ENCODE peak calls at places on chromosome 14, in ten cellular contexts. One of them, this sample, is unnamed.

GRCh38 chr14:21063479-21063878 is 5.9 kb downstream of the RNASE8 start:
- DNase-seq in cardiac muscle cell: peak; percentile 93
- DNase-seq in psoas muscle: peak; percentile 47
- DNase-seq in heart left ventricle: no peak
- DNase-seq in gastrocnemius medialis: no peak
- DNase-seq in right atrium auricular region: no peak
- DNase-seq in DND-41: no peak
- DNase-seq in A549: no peak
- DNase-seq in lung: no peak
- DNase-seq in Peyer's patch: no peak
- DNase-seq in this sample: no peak

GRCh38 chr14:68978550-68978911 is 571 bp downstream of the ACTN1 start:
- DNase-seq in cardiac muscle cell: peak; percentile 67
- DNase-seq in heart left ventricle: peak; percentile 75
- DNase-seq in gastrocnemius medialis: peak; percentile 42
- DNase-seq in lung: peak; percentile 67
- DNase-seq in Peyer's patch: peak; percentile 69
- DNase-seq in DND-41: peak; percentile 70
- DNase-seq in A549: peak; percentile 44
- DNase-seq in right atrium auricular region: no peak
- DNase-seq in psoas muscle: peak; percentile 69
- DNase-seq in this sample: no peak

GRCh38 chr14:92552066-92552465 is 38.5 kb downstream of the RIN3 start:
- DNase-seq in A549: no peak
- DNase-seq in heart left ventricle: no peak
- DNase-seq in DND-41: no peak
- DNase-seq in lung: no peak
- DNase-seq in psoas muscle: no peak
- DNase-seq in gastrocnemius medialis: no peak
- DNase-seq in right atrium auricular region: no peak
- DNase-seq in Peyer's patch: no peak
- DNase-seq in cardiac muscle cell: no peak
- DNase-seq in this sample: no peak

GRCh38 chr14:46250113-46250703 is 401.4 kb downstream of the RPL10L start:
- DNase-seq in right atrium auricular region: no peak
- DNase-seq in cardiac muscle cell: peak; percentile 24
- DNase-seq in heart left ventricle: no peak
- DNase-seq in A549: peak; percentile 0
- DNase-seq in psoas muscle: no peak
- DNase-seq in gastrocnemius medialis: no peak
- DNase-seq in lung: no peak
- DNase-seq in Peyer's patch: no peak
- DNase-seq in DND-41: no peak
- DNase-seq in this sample: no peak

GRCh38 chr14:24436355-24437019 is 6.1 kb downstream of the SDR39U1 start:
- DNase-seq in right atrium auricular region: no peak
- DNase-seq in DND-41: peak; percentile 53
- DNase-seq in psoas muscle: no peak
- DNase-seq in heart left ventricle: no peak
- DNase-seq in lung: no peak
- DNase-seq in cardiac muscle cell: peak; percentile 84
- DNase-seq in A549: peak; percentile 85
- DNase-seq in gastrocnemius medialis: no peak
- DNase-seq in Peyer's patch: no peak
- DNase-seq in this sample: no peak

GRCh38 chr14:63276016-63276415 is 42.7 kb downstream of the GPHB5 start:
- DNase-seq in heart left ventricle: no peak
- DNase-seq in Peyer's patch: no peak
- DNase-seq in DND-41: no peak
- DNase-seq in psoas muscle: no peak
- DNase-seq in A549: no peak
- DNase-seq in cardiac muscle cell: no peak
- DNase-seq in lung: no peak
- DNase-seq in gastrocnemius medialis: no peak
- DNase-seq in right atrium auricular region: no peak
- DNase-seq in this sample: no peak

GRCh38 chr14:91186515-91187066 is 57.9 kb downstream of the GPR68 start:
- DNase-seq in lung: no peak
- DNase-seq in psoas muscle: no peak
- DNase-seq in heart left ventricle: no peak
- DNase-seq in Peyer's patch: no peak
- DNase-seq in DND-41: no peak
- DNase-seq in gastrocnemius medialis: no peak
- DNase-seq in cardiac muscle cell: no peak
- DNase-seq in A549: no peak
- DNase-seq in right atrium auricular region: no peak
- DNase-seq in this sample: no peak

GRCh38 chr14:31934767-31935266 is 142.3 kb upstream of the ARHGAP5 start:
- DNase-seq in cardiac muscle cell: peak; percentile 81
- DNase-seq in Peyer's patch: peak; percentile 70
- DNase-seq in DND-41: no peak
- DNase-seq in heart left ventricle: peak; percentile 47
- DNase-seq in right atrium auricular region: no peak
- DNase-seq in psoas muscle: no peak
- DNase-seq in lung: no peak
- DNase-seq in A549: peak; percentile 45
- DNase-seq in gastrocnemius medialis: no peak
- DNase-seq in this sample: no peak

GRCh38 chr14:100296106-100296651 is 10.1 kb downstream of the SLC25A29 start:
- DNase-seq in right atrium auricular region: no peak
- DNase-seq in lung: no peak
- DNase-seq in psoas muscle: no peak
- DNase-seq in cardiac muscle cell: no peak
- DNase-seq in Peyer's patch: no peak
- DNase-seq in gastrocnemius medialis: no peak
- DNase-seq in DND-41: no peak
- DNase-seq in heart left ventricle: peak; percentile 25
- DNase-seq in A549: no peak
- DNase-seq in this sample: peak; percentile 52

DNA sequence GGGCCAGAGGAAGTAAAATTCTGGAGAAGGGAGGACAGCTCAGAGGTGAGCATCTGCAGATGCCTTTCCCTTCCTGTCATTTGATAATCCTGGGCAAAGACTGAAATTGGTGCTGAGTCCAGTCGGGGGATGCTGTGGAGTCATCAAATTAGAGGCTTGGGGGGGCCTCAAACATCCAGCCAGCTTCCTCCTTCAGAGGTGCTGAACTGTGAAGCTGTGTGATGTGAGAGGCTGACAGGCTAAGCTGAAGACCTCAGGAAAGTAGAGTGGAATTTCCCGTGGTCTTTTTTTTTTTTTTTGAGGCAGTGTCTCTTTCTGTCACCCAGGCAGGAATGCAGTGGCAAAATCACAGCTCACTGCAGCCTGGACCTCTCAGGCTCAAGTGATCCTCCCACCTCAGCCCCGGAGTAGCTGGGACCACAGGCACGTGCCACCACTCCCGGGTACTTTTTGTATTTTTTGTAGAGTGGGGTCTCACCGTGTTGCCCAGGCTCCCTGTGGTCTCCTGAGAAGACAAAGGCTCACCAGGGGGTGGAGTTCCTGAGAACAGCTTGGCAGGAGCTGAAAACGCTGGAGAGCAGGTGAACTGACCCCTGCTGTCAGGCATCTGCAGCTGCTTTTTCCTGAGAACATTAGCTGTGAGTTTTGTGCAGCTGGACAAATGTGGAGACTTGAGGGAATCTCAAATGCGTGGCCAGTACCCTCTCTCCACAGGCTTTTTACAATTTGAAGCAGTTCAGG is 6.1 kb upstream of the TCL1B start:
- DNase-seq in cardiac muscle cell: no peak
- DNase-seq in heart left ventricle: no peak
- DNase-seq in psoas muscle: no peak
- DNase-seq in DND-41: no peak
- DNase-seq in right atrium auricular region: no peak
- DNase-seq in A549: no peak
- DNase-seq in gastrocnemius medialis: no peak
- DNase-seq in Peyer's patch: no peak
- DNase-seq in lung: no peak
- DNase-seq in this sample: no peak
- TF ChIP-seq CTCF in cardiac muscle cell: no peak
- TF ChIP-seq CTCF in heart left ventricle: no peak
- TF ChIP-seq CTCF in psoas muscle: no peak
- TF ChIP-seq CTCF in DND-41: no peak
- TF ChIP-seq CTCF in right atrium auricular region: no peak
- TF ChIP-seq CTCF in A549: no peak
- TF ChIP-seq CTCF in gastrocnemius medialis: no peak
- TF ChIP-seq CTCF in Peyer's patch: no peak
- TF ChIP-seq CTCF in lung: no peak
- TF ChIP-seq CTCF in this sample: no peak

GRCh38 chr14:81062816-81063215 is 107.4 kb downstream of the TSHR start:
- DNase-seq in cardiac muscle cell: no peak
- DNase-seq in psoas muscle: no peak
- DNase-seq in heart left ventricle: no peak
- DNase-seq in right atrium auricular region: no peak
- DNase-seq in gastrocnemius medialis: no peak
- DNase-seq in A549: no peak
- DNase-seq in lung: no peak
- DNase-seq in DND-41: peak; percentile 35
- DNase-seq in Peyer's patch: no peak
- DNase-seq in this sample: no peak
- H3K4me3 ChIP-seq in cardiac muscle cell: no peak overlapping the region
- H3K4me3 ChIP-seq in psoas muscle: no peak overlapping the region
- H3K4me3 ChIP-seq in heart left ventricle: no peak overlapping the region
- H3K4me3 ChIP-seq in right atrium auricular region: no peak overlapping the region
- H3K4me3 ChIP-seq in gastrocnemius medialis: no peak overlapping the region
- H3K4me3 ChIP-seq in A549: no peak overlapping the region
- H3K4me3 ChIP-seq in lung: no peak overlapping the region
- H3K4me3 ChIP-seq in DND-41: no peak overlapping the region
- H3K4me3 ChIP-seq in Peyer's patch: no peak overlapping the region
- H3K4me3 ChIP-seq in this sample: no peak overlapping the region

GRCh38 chr14:80638620-80639215 is 302.8 kb downstream of the CEP128 start:
- DNase-seq in gastrocnemius medialis: no peak
- DNase-seq in cardiac muscle cell: peak; percentile 73
- DNase-seq in right atrium auricular region: no peak
- DNase-seq in A549: peak; percentile 27
- DNase-seq in DND-41: no peak
- DNase-seq in Peyer's patch: no peak
- DNase-seq in psoas muscle: no peak
- DNase-seq in heart left ventricle: no peak
- DNase-seq in lung: no peak
- DNase-seq in this sample: no peak

GRCh38 chr14:80634106-80634758 is 307.3 kb downstream of the CEP128 start:
- DNase-seq in A549: no peak
- DNase-seq in heart left ventricle: no peak
- DNase-seq in DND-41: no peak
- DNase-seq in Peyer's patch: no peak
- DNase-seq in cardiac muscle cell: peak; percentile 19
- DNase-seq in psoas muscle: no peak
- DNase-seq in lung: no peak
- DNase-seq in right atrium auricular region: no peak
- DNase-seq in gastrocnemius medialis: no peak
- DNase-seq in this sample: no peak

GRCh38 chr14:80636071-80636470 is 305.5 kb downstream of the CEP128 start:
- DNase-seq in heart left ventricle: no peak
- DNase-seq in DND-41: no peak
- DNase-seq in right atrium auricular region: no peak
- DNase-seq in psoas muscle: no peak
- DNase-seq in A549: no peak
- DNase-seq in gastrocnemius medialis: no peak
- DNase-seq in lung: no peak
- DNase-seq in Peyer's patch: no peak
- DNase-seq in cardiac muscle cell: peak; percentile 17
- DNase-seq in this sample: no peak

DNA sequence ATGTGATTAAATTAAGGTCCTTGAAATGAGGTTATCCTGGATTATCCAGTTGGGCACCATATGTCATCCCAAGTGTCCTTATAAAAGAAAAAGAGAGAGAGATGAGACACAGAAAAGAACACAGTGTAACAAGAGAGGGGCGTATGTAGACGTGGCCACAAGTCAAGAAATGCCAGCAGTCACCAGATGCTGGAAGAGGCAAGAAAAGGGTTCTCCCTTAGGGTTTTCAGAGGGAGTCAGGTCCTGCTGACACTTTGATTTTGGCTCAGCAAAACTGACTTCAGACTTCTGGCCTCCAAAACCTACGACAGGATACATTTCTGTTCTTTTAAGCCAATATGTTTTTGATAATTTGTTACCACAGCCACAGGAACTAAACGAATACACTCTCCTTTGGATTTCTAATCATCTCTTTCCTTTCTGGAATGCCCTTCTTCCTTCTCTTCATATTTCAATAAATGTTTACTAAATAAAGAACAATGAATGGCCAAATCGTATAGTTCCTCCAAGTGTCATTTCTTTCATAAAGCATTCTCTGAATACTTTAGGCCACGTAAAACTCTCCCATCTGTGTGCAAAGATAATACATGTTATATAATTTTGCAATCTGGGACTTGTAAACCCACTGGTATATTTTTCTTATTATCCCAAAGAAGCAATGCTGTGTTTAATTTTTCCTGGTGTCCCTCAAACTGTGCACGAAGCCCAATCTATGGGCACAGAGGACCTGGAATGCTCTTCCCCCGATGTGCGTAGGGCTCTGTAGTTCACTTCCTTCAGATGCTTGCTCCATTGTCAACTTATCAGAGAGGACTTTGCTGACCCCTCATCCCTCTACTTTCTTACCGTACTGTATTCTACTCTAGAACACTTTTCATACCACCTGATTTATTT is 303.6 kb downstream of the CEP128 start:
- DNase-seq in Peyer's patch: no peak
- DNase-seq in psoas muscle: no peak
- DNase-seq in lung: no peak
- DNase-seq in heart left ventricle: no peak
- DNase-seq in DND-41: no peak
- DNase-seq in gastrocnemius medialis: no peak
- DNase-seq in right atrium auricular region: no peak
- DNase-seq in A549: no peak
- DNase-seq in cardiac muscle cell: no peak
- DNase-seq in this sample: no peak
- H3K27ac ChIP-seq in Peyer's patch: no peak overlapping the region
- H3K27ac ChIP-seq in psoas muscle: no peak overlapping the region
- H3K27ac ChIP-seq in lung: no peak overlapping the region
- H3K27ac ChIP-seq in heart left ventricle: no peak overlapping the region
- H3K27ac ChIP-seq in DND-41: no peak overlapping the region
- H3K27ac ChIP-seq in gastrocnemius medialis: no peak overlapping the region
- H3K27ac ChIP-seq in right atrium auricular region: no peak overlapping the region
- H3K27ac ChIP-seq in A549: peak overlapping the region; percentile 89
- H3K27ac ChIP-seq in cardiac muscle cell: no peak overlapping the region
- H3K27ac ChIP-seq in this sample: no peak overlapping the region

DNA sequence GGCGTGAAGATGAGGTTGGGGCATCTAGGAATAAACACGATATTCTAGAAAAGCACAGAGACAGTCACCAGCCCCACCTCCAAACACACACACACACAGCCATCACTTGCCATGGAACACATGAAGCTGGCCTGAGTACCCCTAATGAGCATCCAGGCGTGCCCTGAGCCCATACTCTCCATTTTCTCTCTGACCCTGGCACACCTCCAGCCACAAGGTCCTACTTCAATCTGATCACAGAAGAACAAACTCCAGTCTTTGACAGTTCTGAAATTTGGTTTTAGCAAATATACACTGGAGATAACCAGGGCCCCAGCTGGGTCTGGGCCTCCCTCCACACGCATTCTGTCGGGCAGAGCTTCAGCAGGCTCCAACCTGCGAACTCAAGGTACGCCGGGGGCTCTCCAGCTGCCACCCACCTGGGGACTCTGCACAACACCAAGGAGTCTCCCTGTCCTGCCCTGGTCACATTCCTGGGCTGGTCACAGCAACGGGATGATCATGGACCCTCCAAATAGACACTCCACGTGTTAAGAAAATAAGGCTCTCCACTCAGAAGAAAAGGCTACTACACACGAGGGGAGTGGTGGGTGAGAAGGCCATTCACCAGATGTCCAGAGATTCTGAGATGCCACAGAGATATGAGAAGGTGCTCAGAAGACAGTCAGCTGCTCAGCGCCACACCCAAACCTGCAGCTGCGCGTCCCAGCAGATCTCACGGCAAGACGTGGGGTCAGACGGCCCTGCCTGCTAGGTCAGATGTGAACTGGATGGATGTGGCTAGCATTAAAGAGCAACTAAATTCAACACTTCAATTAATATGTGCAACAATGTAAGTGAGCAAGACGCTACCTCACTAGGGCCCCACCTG is 57.0 kb upstream of the PNMA1 start:
- DNase-seq in gastrocnemius medialis: no peak
- DNase-seq in heart left ventricle: peak; percentile 24
- DNase-seq in A549: no peak
- DNase-seq in cardiac muscle cell: no peak
- DNase-seq in lung: no peak
- DNase-seq in psoas muscle: no peak
- DNase-seq in DND-41: no peak
- DNase-seq in Peyer's patch: no peak
- DNase-seq in right atrium auricular region: no peak
- DNase-seq in this sample: no peak
- TF ChIP-seq CTCF in gastrocnemius medialis: no peak
- TF ChIP-seq CTCF in heart left ventricle: no peak
- TF ChIP-seq CTCF in A549: no peak
- TF ChIP-seq CTCF in cardiac muscle cell: no peak
- TF ChIP-seq CTCF in lung: no peak
- TF ChIP-seq CTCF in psoas muscle: no peak
- TF ChIP-seq CTCF in DND-41: no peak
- TF ChIP-seq CTCF in Peyer's patch: no peak
- TF ChIP-seq CTCF in right atrium auricular region: no peak
- TF ChIP-seq CTCF in this sample: no peak